ENCODE peak calls at places on chromosomes 13 and 19, in seven cellular contexts. One of them, this sample, is unnamed.

GRCh38 chr13:75788494-75788991 is 152.4 kb downstream of the LMO7 start:
- DNase-seq in GM13976: no peak
- DNase-seq in testis: no peak
- DNase-seq in COR-L47: no peak
- DNase-seq in stimulated activated CD4-positive, alpha-beta T cell treated with anti-CD3 and anti-CD28 coated beads, Interleukin-4, amount 100 ng/mL, for 24 hours: no peak
- DNase-seq in hippocampal formation: no peak
- DNase-seq in NCI-H524: peak
- DNase-seq in this sample: no peak

GRCh38 chr13:35984776-35985453 is 146.3 kb downstream of the DCLK1 start:
- DNase-seq in testis: no peak
- DNase-seq in NCI-H524: peak
- DNase-seq in hippocampal formation: no peak
- DNase-seq in COR-L47: peak
- DNase-seq in GM13976: no peak
- DNase-seq in stimulated activated CD4-positive, alpha-beta T cell treated with anti-CD3 and anti-CD28 coated beads, Interleukin-4, amount 100 ng/mL, for 24 hours: no peak
- DNase-seq in this sample: peak

GRCh38 chr13:101449971-101450748 is 2.3 kb upstream of the ITGBL1 start:
- DNase-seq in NCI-H524: no peak
- DNase-seq in testis: no peak
- DNase-seq in stimulated activated CD4-positive, alpha-beta T cell treated with anti-CD3 and anti-CD28 coated beads, Interleukin-4, amount 100 ng/mL, for 24 hours: no peak
- DNase-seq in hippocampal formation: no peak
- DNase-seq in GM13976: no peak
- DNase-seq in COR-L47: no peak
- DNase-seq in this sample: no peak

GRCh38 chr19:39814595-39814994 is 19.4 kb downstream of the DYRK1B start:
- DNase-seq in hippocampal formation: no peak
- DNase-seq in stimulated activated CD4-positive, alpha-beta T cell treated with anti-CD3 and anti-CD28 coated beads, Interleukin-4, amount 100 ng/mL, for 24 hours: no peak
- DNase-seq in NCI-H524: no peak
- DNase-seq in GM13976: no peak
- DNase-seq in testis: no peak
- DNase-seq in COR-L47: no peak
- DNase-seq in this sample: no peak

GRCh38 chr13:83620535-83621220 is 261.6 kb downstream of the SLITRK1 start:
- DNase-seq in stimulated activated CD4-positive, alpha-beta T cell treated with anti-CD3 and anti-CD28 coated beads, Interleukin-4, amount 100 ng/mL, for 24 hours: no peak
- DNase-seq in hippocampal formation: no peak
- DNase-seq in COR-L47: no peak
- DNase-seq in GM13976: no peak
- DNase-seq in NCI-H524: no peak
- DNase-seq in testis: no peak
- DNase-seq in this sample: no peak

GRCh38 chr13:77415253-77416127 is 88.6 kb upstream of the MYCBP2 start:
- DNase-seq in hippocampal formation: no peak
- DNase-seq in testis: no peak
- DNase-seq in GM13976: no peak
- DNase-seq in stimulated activated CD4-positive, alpha-beta T cell treated with anti-CD3 and anti-CD28 coated beads, Interleukin-4, amount 100 ng/mL, for 24 hours: no peak
- DNase-seq in NCI-H524: no peak
- DNase-seq in COR-L47: no peak
- DNase-seq in this sample: no peak

GRCh38 chr13:109743706-109744453 is 42.5 kb downstream of the IRS2 start:
- DNase-seq in NCI-H524: peak
- DNase-seq in GM13976: no peak
- DNase-seq in hippocampal formation: no peak
- DNase-seq in testis: no peak
- DNase-seq in COR-L47: peak
- DNase-seq in stimulated activated CD4-positive, alpha-beta T cell treated with anti-CD3 and anti-CD28 coated beads, Interleukin-4, amount 100 ng/mL, for 24 hours: no peak
- DNase-seq in this sample: no peak

GRCh38 chr13:98677398-98677797 is 75.1 kb downstream of the SLC15A1 start:
- DNase-seq in testis: no peak
- DNase-seq in stimulated activated CD4-positive, alpha-beta T cell treated with anti-CD3 and anti-CD28 coated beads, Interleukin-4, amount 100 ng/mL, for 24 hours: no peak
- DNase-seq in COR-L47: no peak
- DNase-seq in hippocampal formation: no peak
- DNase-seq in GM13976: no peak
- DNase-seq in NCI-H524: no peak
- DNase-seq in this sample: no peak

GRCh38 chr19:6363429-6363828 is 2.1 kb downstream of the CLPP start:
- DNase-seq in GM13976: no peak
- DNase-seq in stimulated activated CD4-positive, alpha-beta T cell treated with anti-CD3 and anti-CD28 coated beads, Interleukin-4, amount 100 ng/mL, for 24 hours: no peak
- DNase-seq in hippocampal formation: no peak
- DNase-seq in COR-L47: no peak
- DNase-seq in testis: no peak
- DNase-seq in NCI-H524: no peak
- DNase-seq in this sample: no peak

GRCh38 chr19:18046066-18046718 is 38.2 kb downstream of the ARRDC2 start:
- DNase-seq in hippocampal formation: no peak
- DNase-seq in NCI-H524: peak
- DNase-seq in testis: no peak
- DNase-seq in stimulated activated CD4-positive, alpha-beta T cell treated with anti-CD3 and anti-CD28 coated beads, Interleukin-4, amount 100 ng/mL, for 24 hours: peak
- DNase-seq in COR-L47: no peak
- DNase-seq in GM13976: no peak
- DNase-seq in this sample: no peak

GRCh38 chr13:105047676-105048295 is 1487.7 kb downstream of the EFNB2 start:
- DNase-seq in stimulated activated CD4-positive, alpha-beta T cell treated with anti-CD3 and anti-CD28 coated beads, Interleukin-4, amount 100 ng/mL, for 24 hours: no peak
- DNase-seq in NCI-H524: no peak
- DNase-seq in COR-L47: no peak
- DNase-seq in testis: no peak
- DNase-seq in GM13976: no peak
- DNase-seq in hippocampal formation: no peak
- DNase-seq in this sample: no peak

GRCh38 chr13:74825170-74825948 is 656.6 kb downstream of the TBC1D4 start:
- DNase-seq in GM13976: no peak
- DNase-seq in NCI-H524: no peak
- DNase-seq in testis: no peak
- DNase-seq in COR-L47: no peak
- DNase-seq in hippocampal formation: no peak
- DNase-seq in stimulated activated CD4-positive, alpha-beta T cell treated with anti-CD3 and anti-CD28 coated beads, Interleukin-4, amount 100 ng/mL, for 24 hours: no peak
- DNase-seq in this sample: no peak

GRCh38 chr19:5447700-5448311 is 7.4 kb upstream of the ZNRF4 start:
- DNase-seq in COR-L47: no peak
- DNase-seq in stimulated activated CD4-positive, alpha-beta T cell treated with anti-CD3 and anti-CD28 coated beads, Interleukin-4, amount 100 ng/mL, for 24 hours: no peak
- DNase-seq in GM13976: no peak
- DNase-seq in testis: no peak
- DNase-seq in NCI-H524: peak
- DNase-seq in hippocampal formation: no peak
- DNase-seq in this sample: peak

GRCh38 chr19:511101-511841 is 4.0 kb downstream of the TPGS1 start:
- DNase-seq in GM13976: no peak
- DNase-seq in hippocampal formation: no peak
- DNase-seq in stimulated activated CD4-positive, alpha-beta T cell treated with anti-CD3 and anti-CD28 coated beads, Interleukin-4, amount 100 ng/mL, for 24 hours: peak
- DNase-seq in COR-L47: peak
- DNase-seq in NCI-H524: no peak
- DNase-seq in testis: no peak
- DNase-seq in this sample: peak

GRCh38 chr13:109669234-109669612 is 117.2 kb downstream of the IRS2 start:
- DNase-seq in GM13976: no peak
- DNase-seq in NCI-H524: no peak
- DNase-seq in COR-L47: no peak
- DNase-seq in hippocampal formation: no peak
- DNase-seq in testis: no peak
- DNase-seq in stimulated activated CD4-positive, alpha-beta T cell treated with anti-CD3 and anti-CD28 coated beads, Interleukin-4, amount 100 ng/mL, for 24 hours: no peak
- DNase-seq in this sample: no peak

GRCh38 chr19:34220472-34221063 is 33.8 kb upstream of the GARRE1 start:
- DNase-seq in hippocampal formation: peak
- DNase-seq in stimulated activated CD4-positive, alpha-beta T cell treated with anti-CD3 and anti-CD28 coated beads, Interleukin-4, amount 100 ng/mL, for 24 hours: peak
- DNase-seq in GM13976: peak
- DNase-seq in NCI-H524: peak
- DNase-seq in testis: peak
- DNase-seq in COR-L47: peak
- DNase-seq in this sample: peak

GRCh38 chr13:83003185-83003584 is 879.1 kb downstream of the SLITRK1 start:
- DNase-seq in COR-L47: no peak
- DNase-seq in stimulated activated CD4-positive, alpha-beta T cell treated with anti-CD3 and anti-CD28 coated beads, Interleukin-4, amount 100 ng/mL, for 24 hours: no peak
- DNase-seq in hippocampal formation: no peak
- DNase-seq in GM13976: no peak
- DNase-seq in testis: no peak
- DNase-seq in NCI-H524: no peak
- DNase-seq in this sample: no peak

GRCh38 chr19:49347191-49347590 is 12.0 kb downstream of the CD37 start:
- DNase-seq in testis: no peak
- DNase-seq in GM13976: no peak
- DNase-seq in COR-L47: no peak
- DNase-seq in hippocampal formation: no peak
- DNase-seq in NCI-H524: no peak
- DNase-seq in stimulated activated CD4-positive, alpha-beta T cell treated with anti-CD3 and anti-CD28 coated beads, Interleukin-4, amount 100 ng/mL, for 24 hours: no peak
- DNase-seq in this sample: no peak

GRCh38 chr13:24161980-24162517 is 1.5 kb downstream of the SPATA13 start:
- DNase-seq in COR-L47: no peak
- DNase-seq in GM13976: no peak
- DNase-seq in testis: no peak
- DNase-seq in hippocampal formation: no peak
- DNase-seq in stimulated activated CD4-positive, alpha-beta T cell treated with anti-CD3 and anti-CD28 coated beads, Interleukin-4, amount 100 ng/mL, for 24 hours: no peak
- DNase-seq in NCI-H524: no peak
- DNase-seq in this sample: no peak